ENCODE peak calls at places on chromosomes 11 and 22, in five cellular contexts. X is body of pancreas, C is transverse colon, B is HepG2, J is spleen. R is an unnamed sample.
A peak's percentile ranks its signal among the peaks of the same experiment; 100 is the strongest.

GRCh38 chr11:9858218-9858617 is 194.3 kb downstream of the SWAP70 start:
- DNase-seq in X (no peak), C (no peak), B (peak; percentile 23), J (no peak), R (no peak)

GRCh38 chr22:26712158-26712557 is 54.8 kb downstream of the MIAT start:
- DNase-seq in X (no peak), C (no peak), B (no peak), J (no peak), R (no peak)

GRCh38 chr11:61885166-61885778 is 6.1 kb downstream of the FADS3 start:
- DNase-seq in X (no peak), C (no peak), B (no peak), J (no peak), R (no peak)

GRCh38 chr11:110947100-110947499 is 234.9 kb upstream of the ARHGAP20 start:
- DNase-seq in X (no peak), C (no peak), B (no peak), J (no peak), R (no peak)

GRCh38 chr22:44088976-44089570 is 65.0 kb downstream of the PARVB start:
- DNase-seq in X (no peak), C (peak; percentile 22), B (no peak), J (no peak), R (peak; percentile 54)

GRCh38 chr22:17773606-17774205 is 563 bp downstream of the BID start:
- DNase-seq in X (peak; percentile 44), C (peak; percentile 66), B (peak; percentile 35), J (peak; percentile 93), R (no peak)

GRCh38 chr11:93529707-93530467 is 13.3 kb downstream of the SMCO4 start:
- DNase-seq in X (no peak), C (no peak), B (peak; percentile 74), J (peak; percentile 76), R (no peak)

GRCh38 chr11:85663080-85663729 is 1.7 kb downstream of the CREBZF start:
- DNase-seq in X (no peak), C (no peak), B (no peak), J (no peak), R (no peak)

GRCh38 chr11:59158206-59159068 is 13.5 kb upstream of the DTX4 start:
- DNase-seq in X (peak; percentile 65), C (peak; percentile 58), B (peak; percentile 56), J (no peak), R (peak; percentile 60)

GRCh38 chr11:94511932-94512781 is at the start of gene C11orf97:
- DNase-seq in X (peak; percentile 79), C (peak; percentile 59), B (peak; percentile 35), J (peak; percentile 88), R (peak; percentile 18)

GRCh38 chr11:86438685-86439084 is 64.0 kb downstream of the CCDC81 start:
- DNase-seq in X (no peak), C (no peak), B (no peak), J (no peak), R (no peak)

GRCh38 chr11:124122123-124122522 is 6.9 kb downstream of the VWA5A start:
- DNase-seq in X (no peak), C (no peak), B (no peak), J (no peak), R (no peak)

GRCh38 chr11:8083871-8084281 is 2.9 kb downstream of the TUB start:
- DNase-seq in X (no peak), C (no peak), B (no peak), J (no peak), R (no peak)

GRCh38 chr11:35049906-35050531 is 89.0 kb upstream of the CD44 start:
- DNase-seq in X (no peak), C (no peak), B (no peak), J (no peak), R (no peak)

GRCh38 chr22:19691721-19692341 is 22.5 kb upstream of the SEPTIN5 start:
- DNase-seq in X (no peak), C (no peak), B (no peak), J (peak; percentile 56), R (no peak)

GRCh38 chr11:70027451-70027850 is 50.7 kb upstream of the ANO1 start:
- DNase-seq in X (no peak), C (no peak), B (no peak), J (no peak), R (no peak)

GRCh38 chr11:112784323-112785073 is 176.7 kb upstream of the NCAM1 start:
- DNase-seq in X (peak; percentile 59), C (peak; percentile 32), B (no peak), J (no peak), R (peak; percentile 22)

GRCh38 chr22:28369849-28370248 is 309.8 kb downstream of the TTC28 start:
- DNase-seq in X (no peak), C (peak; percentile 10), B (no peak), J (no peak), R (no peak)

GRCh38 chr11:118226294-118226693 is 1.5 kb upstream of the JAML start:
- DNase-seq in X (peak; percentile 28), C (no peak), B (no peak), J (no peak), R (no peak)

GRCh38 chr11:61534025-61534900 is 25.7 kb downstream of the LRRC10B start:
- DNase-seq in X (peak; percentile 31), C (peak; percentile 64), B (no peak), J (no peak), R (no peak)

GRCh38 chr11:85918910-85919794 is 64.0 kb downstream of the CCDC83 start:
- DNase-seq in X (no peak), C (no peak), B (peak; percentile 73), J (no peak), R (no peak)

GRCh38 chr22:19710020-19710768 is 4.1 kb upstream of the SEPTIN5 start:
- DNase-seq in X (no peak), C (no peak), B (no peak), J (peak; percentile 66), R (no peak)

GRCh38 chr11:78371221-78371899 is 46.3 kb downstream of the GAB2 start:
- DNase-seq in X (no peak), C (no peak), B (no peak), J (no peak), R (no peak)

GRCh38 chr22:26316732-26317131 is 112.3 kb upstream of the ASPHD2 start:
- DNase-seq in X (no peak), C (no peak), B (no peak), J (no peak), R (no peak)

GRCh38 chr11:74030668-74031309 is 21.9 kb upstream of the UCP3 start:
- DNase-seq in X (no peak), C (no peak), B (no peak), J (no peak), R (no peak)
- H3K36me3 ChIP-seq in X (peaks cover 5% of the 10 kb centered on the region), C (no peaks in the 10 kb centered on the region), B (peaks cover 14% of the 10 kb centered on the region), J (no peaks in the 10 kb centered on the region), R (peaks cover 7% of the 10 kb centered on the region)

GRCh38 chr11:839280-839623 is 3.1 kb downstream of the POLR2L start:
- DNase-seq in X (no peak), C (no peak), B (no peak), J (no peak), R (no peak)
- TF ChIP-seq POLR2A in X (no peak), C (no peak), B (no peak), J (no peak), R (no peak)

GRCh38 chr22:36931446-36931845 is 18.0 kb downstream of the CSF2RB start:
- DNase-seq in X (no peak), C (no peak), B (no peak), J (no peak), R (no peak)
- H3K4me1 ChIP-seq in X (no peaks in the 10 kb centered on the region), C (no peaks in the 10 kb centered on the region), B (no peaks in the 10 kb centered on the region), J (no peaks in the 10 kb centered on the region), R (no peaks in the 10 kb centered on the region)

GRCh38 chr11:45872513-45873356 is 12.7 kb upstream of the MAPK8IP1 start:
- DNase-seq in X (peak; percentile 70), C (no peak), B (peak; percentile 29), J (no peak), R (peak; percentile 59)
- H3K36me3 ChIP-seq in X (peaks cover 24% of the 10 kb centered on the region), C (no peaks in the 10 kb centered on the region), B (peaks cover 73% of the 10 kb centered on the region), J (peaks cover 5% of the 10 kb centered on the region), R (peaks cover 21% of the 10 kb centered on the region)

DNA sequence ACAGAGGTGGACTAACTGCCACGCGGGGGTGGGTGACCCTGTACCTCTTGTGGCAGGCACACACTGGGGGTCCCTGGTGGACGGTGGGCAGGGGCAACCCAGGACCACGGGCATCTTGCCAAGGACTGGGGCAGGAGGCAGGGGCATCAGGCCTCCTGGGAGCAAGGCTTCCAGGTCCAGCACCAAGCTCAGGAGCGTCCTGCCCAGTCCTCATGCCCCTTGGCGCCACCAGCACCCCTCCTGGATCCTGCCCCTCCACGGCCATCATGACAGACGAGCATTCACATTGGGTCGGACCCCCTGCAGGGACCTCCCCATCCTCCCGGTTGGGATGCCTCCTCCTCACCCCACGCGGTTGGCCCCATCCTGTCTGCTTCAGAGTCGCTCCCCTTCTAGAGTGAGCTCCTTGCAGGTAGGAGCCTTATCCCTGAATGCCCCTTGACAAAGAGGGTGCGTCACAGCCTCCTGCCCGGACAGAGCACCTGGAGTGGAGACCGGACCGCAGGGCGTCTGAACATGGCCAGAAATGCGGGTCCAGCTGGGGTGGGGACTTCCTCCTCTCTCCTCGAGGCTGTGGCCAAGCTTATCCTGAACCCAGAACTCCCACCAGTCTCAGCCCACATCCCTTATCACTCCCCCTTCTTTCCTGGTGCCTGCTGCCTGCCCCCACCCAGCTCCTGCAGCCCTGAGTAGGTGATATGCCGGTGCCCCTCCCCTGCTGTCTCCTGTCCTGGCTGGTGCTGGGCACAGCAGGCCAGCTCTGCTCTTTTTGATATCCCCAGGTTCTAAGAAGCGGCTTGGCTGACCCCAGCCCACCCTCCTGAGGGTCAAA is 40.3 kb downstream of the IGF2 start:
- DNase-seq in X (no peak), C (no peak), B (no peak), J (peak; percentile 54), R (no peak)
- TF ChIP-seq POLR2A in X (no peak), C (no peak), B (no peak), J (no peak), R (no peak)

DNA sequence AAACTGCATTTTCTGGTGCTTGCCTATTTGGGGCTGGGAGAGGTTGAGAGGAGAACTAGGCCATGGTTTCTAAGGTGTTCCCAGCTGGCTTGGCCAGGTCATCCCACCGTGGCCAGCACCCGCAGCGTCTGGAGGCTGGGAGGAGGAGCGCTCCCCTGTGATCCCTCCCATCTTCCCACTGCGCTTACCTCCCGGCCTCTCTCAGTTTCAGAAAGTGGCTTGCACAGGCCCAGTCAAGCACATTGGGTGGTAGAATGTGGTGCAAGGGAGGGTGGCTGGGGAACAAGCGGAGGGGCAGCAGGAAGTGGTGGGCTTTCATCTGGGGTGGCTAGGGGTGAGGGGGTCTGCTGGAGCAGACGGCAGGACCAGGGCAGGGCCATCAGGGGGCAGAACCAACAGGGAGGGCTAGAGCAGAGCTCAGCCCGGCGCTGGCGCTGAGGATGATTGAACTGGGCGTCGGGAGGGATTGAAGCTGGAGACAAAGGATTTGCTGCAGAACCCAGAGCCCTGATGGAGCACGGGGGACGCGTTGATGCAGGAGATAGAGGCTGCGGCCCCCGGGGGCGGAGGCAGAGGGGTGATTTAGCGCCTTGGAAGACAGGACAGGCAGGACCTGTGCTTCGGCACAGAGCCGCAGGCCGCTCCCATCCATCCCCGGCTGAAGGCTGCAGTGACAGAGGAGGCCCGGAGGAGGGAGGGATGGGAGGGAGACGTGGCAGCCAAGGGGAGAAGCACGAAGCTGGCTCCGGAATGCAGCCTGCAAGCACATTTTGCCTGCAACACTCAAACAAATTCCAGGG is 76.0 kb downstream of the TRIM29 start:
- DNase-seq in X (no peak), C (no peak), B (no peak), J (no peak), R (peak; percentile 39)
- H3K4me1 ChIP-seq in X (no peaks in the 10 kb centered on the region), C (no peaks in the 10 kb centered on the region), B (no peaks in the 10 kb centered on the region), J (no peaks in the 10 kb centered on the region), R (no peaks in the 10 kb centered on the region)

R was measured in prostate gland.